ENCODE peak calls at places on chromosomes 11 and 22, in five cellular contexts. J, D, Q, K and N are unnamed samples.

GRCh38 chr22:49975543-49976389 is 15.2 kb downstream of the PIM3 start:
- DNase-seq in J (no peak), D (peak; percentile 33), Q (peak; percentile 52), K (no peak), N (peak; percentile 32)

GRCh38 chr22:47797546-47797945 is 1035.1 kb downstream of the TBC1D22A start:
- DNase-seq in J (no peak), D (no peak), Q (no peak), K (no peak), N (no peak)

GRCh38 chr11:120337896-120338840 is 2.0 kb downstream of the ARHGEF12 start:
- DNase-seq in J (peak; percentile 51), D (no peak), Q (no peak), K (peak; percentile 65), N (peak; percentile 49)

GRCh38 chr22:45516923-45517675 is 14.4 kb downstream of the FBLN1 start:
- DNase-seq in J (peak; percentile 49), D (peak; percentile 42), Q (no peak), K (peak; percentile 28), N (peak; percentile 51)

GRCh38 chr11:106398396-106399074 is 321.1 kb downstream of the AASDHPPT start:
- DNase-seq in J (peak; percentile 41), D (no peak), Q (no peak), K (peak; percentile 64), N (peak; percentile 53)

GRCh38 chr11:111652184-111652583 is 49.9 kb downstream of the SIK2 start:
- DNase-seq in J (no peak), D (peak; percentile 67), Q (no peak), K (peak; percentile 59), N (no peak)

GRCh38 chr22:19940536-19941364 is 822 bp upstream of the COMT start:
- DNase-seq in J (no peak), D (no peak), Q (peak; percentile 44), K (peak; percentile 9), N (no peak)

GRCh38 chr11:108693852-108694251 is 29.0 kb downstream of the DDX10 start:
- DNase-seq in J (peak; percentile 48), D (peak; percentile 30), Q (no peak), K (peak; percentile 80), N (peak; percentile 59)

GRCh38 chr11:616320-617220 is 820 bp upstream of the IRF7 start:
- DNase-seq in J (no peak), D (no peak), Q (peak; percentile 61), K (no peak), N (no peak)

GRCh38 chr22:19143967-19144400 is 467 bp downstream of the ESS2 start:
- DNase-seq in J (peak; percentile 11), D (peak; percentile 6), Q (no peak), K (peak; percentile 18), N (no peak)

GRCh38 chr11:110376711-110377324 is 52.9 kb upstream of the FDX1 start:
- DNase-seq in J (peak; percentile 88), D (peak; percentile 95), Q (peak; percentile 42), K (peak; percentile 92), N (peak; percentile 67)

GRCh38 chr11:77776455-77776854 is 44.1 kb downstream of the RSF1 start:
- DNase-seq in J (peak; percentile 39), D (peak; percentile 22), Q (no peak), K (peak; percentile 34), N (no peak)

GRCh38 chr11:115843116-115843515 is 338.9 kb upstream of the CADM1 start:
- DNase-seq in J (no peak), D (no peak), Q (no peak), K (no peak), N (no peak)

GRCh38 chr11:2089536-2090165 is 49.5 kb downstream of the IGF2 start:
- DNase-seq in J (peak; percentile 47), D (peak; percentile 28), Q (no peak), K (peak; percentile 64), N (peak; percentile 57)

GRCh38 chr11:61654397-61654829 is 25.8 kb upstream of the DAGLA start:
- DNase-seq in J (no peak), D (peak; percentile 21), Q (peak; percentile 67), K (no peak), N (no peak)

GRCh38 chr11:63629426-63629825 is 15.2 kb upstream of the PLAAT3 start:
- DNase-seq in J (no peak), D (no peak), Q (no peak), K (no peak), N (no peak)

GRCh38 chr11:115580416-115580815 is 76.2 kb upstream of the CADM1 start:
- DNase-seq in J (no peak), D (no peak), Q (no peak), K (no peak), N (no peak)

GRCh38 chr11:18245396-18245795 is 3.1 kb downstream of the SAA2 start:
- DNase-seq in J (no peak), D (no peak), Q (no peak), K (peak; percentile 27), N (no peak)

GRCh38 chr11:73157141-73158010 is 15.3 kb upstream of the FCHSD2 start:
- DNase-seq in J (peak; percentile 65), D (peak; percentile 81), Q (no peak), K (peak; percentile 71), N (peak; percentile 74)

GRCh38 chr11:128210148-128210940 is 377.0 kb downstream of the ETS1 start:
- DNase-seq in J (peak; percentile 92), D (peak; percentile 96), Q (no peak), K (peak; percentile 100), N (peak; percentile 96)

GRCh38 chr11:70005107-70005818 is 72.9 kb upstream of the ANO1 start:
- DNase-seq in J (peak; percentile 76), D (peak; percentile 8), Q (no peak), K (peak; percentile 39), N (peak; percentile 45)

GRCh38 chr11:60193687-60194433 is 11.0 kb upstream of the MS4A6A start:
- DNase-seq in J (peak; percentile 11), D (peak; percentile 78), Q (no peak), K (peak; percentile 68), N (peak; percentile 12)

GRCh38 chr22:48740731-48741405 is 1086.8 kb downstream of the BRD1 start:
- DNase-seq in J (no peak), D (no peak), Q (peak; percentile 8), K (no peak), N (no peak)

GRCh38 chr22:22891139-22891621 is 3.6 kb downstream of the IGLL5 start:
- DNase-seq in J (no peak), D (no peak), Q (no peak), K (no peak), N (no peak)

GRCh38 chr11:34072831-34073230 is 21.3 kb downstream of the CAPRIN1 start:
- DNase-seq in J (no peak), D (peak; percentile 31), Q (no peak), K (peak; percentile 21), N (no peak)

GRCh38 chr11:123304828-123305530 is 109.9 kb upstream of the CLMP start:
- DNase-seq in J (no peak), D (no peak), Q (no peak), K (no peak), N (no peak)
- TF ChIP-seq CTCF in J (peak; percentile 5), D (no peak), Q (no peak), K (peak; percentile 4), N (no peak)

DNA sequence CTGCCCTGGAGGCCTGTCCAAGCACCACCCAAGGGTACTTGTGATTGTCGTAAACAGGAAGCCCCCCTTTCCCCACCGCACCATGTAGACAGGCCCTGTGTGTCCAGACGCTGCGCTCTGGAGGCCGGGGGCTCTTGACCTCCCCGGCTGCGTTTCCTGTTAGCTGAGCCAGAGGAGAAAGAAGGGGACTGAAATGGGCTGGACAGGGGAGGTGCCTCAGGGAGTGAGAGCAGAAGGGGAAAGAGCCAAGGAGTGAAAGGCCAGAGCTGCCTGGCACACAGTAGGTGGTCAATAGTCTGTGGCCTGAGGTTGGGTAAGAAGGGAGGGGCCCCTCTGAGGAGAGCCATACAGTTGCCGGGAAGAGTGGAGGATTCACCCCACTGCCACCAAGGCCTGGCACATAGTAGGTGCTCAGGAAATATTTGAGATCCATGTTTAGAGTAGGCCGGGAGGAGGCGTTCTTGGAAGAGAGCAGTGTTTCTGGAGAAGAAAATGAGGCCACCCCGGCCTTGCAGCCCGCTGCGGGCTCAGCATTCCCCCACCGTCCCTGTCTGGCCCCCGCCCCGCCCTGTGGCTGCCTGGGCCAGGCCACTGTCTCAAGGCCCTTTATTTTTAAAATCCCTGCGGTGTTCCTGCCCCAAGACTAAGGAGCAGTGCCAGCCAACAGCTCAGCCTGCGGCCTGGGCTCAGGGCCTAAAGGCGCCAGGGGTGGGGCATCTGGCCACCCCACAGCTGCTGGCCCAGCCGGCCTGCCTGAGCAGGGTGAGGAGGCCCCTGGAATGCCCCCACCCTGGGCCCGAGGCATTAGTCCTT is 13.6 kb upstream of the CDC42EP1 start:
- DNase-seq in J (peak; percentile 88), D (peak; percentile 97), Q (peak; percentile 61), K (peak; percentile 84), N (peak; percentile 78)
- H3K4me3 ChIP-seq in J (no peak overlapping the region), D (no peak overlapping the region), Q (no peak overlapping the region), K (no peak overlapping the region), N (no peak overlapping the region)

GRCh38 chr11:47109882-47110281 is 66.8 kb downstream of the ARFGAP2 start:
- DNase-seq in J (no peak), D (no peak), Q (no peak), K (no peak), N (peak; percentile 14)
- TF ChIP-seq CTCF in J (no peak), D (no peak), Q (no peak), K (no peak), N (no peak)

GRCh38 chr11:31419138-31419537 is 49.5 kb downstream of the DNAJC24 start:
- DNase-seq in J (no peak), D (no peak), Q (no peak), K (no peak), N (no peak)
- H3K4me3 ChIP-seq in J (no peak overlapping the region), D (no peak overlapping the region), Q (no peak overlapping the region), K (no peak overlapping the region), N (no peak overlapping the region)